ENCODE peak calls at places on chromosomes 13 and 19, in five cellular contexts. I, G, K, O and R are unnamed samples.

GRCh38 chr19:6023085-6023682 is 45.2 kb upstream of the RANBP3 start:
- DNase-seq in I (peak), G (no peak), K (peak), O (peak), R (no peak)

GRCh38 chr13:97231832-97232201 is 9.7 kb downstream of the MBNL2 start:
- DNase-seq in I (no peak), G (no peak), K (peak), O (no peak), R (no peak)

GRCh38 chr13:80716610-80717081 is 375.7 kb upstream of the SPRY2 start:
- DNase-seq in I (peak), G (no peak), K (no peak), O (peak), R (no peak)

GRCh38 chr13:79946556-79946955 is 394.4 kb downstream of the SPRY2 start:
- DNase-seq in I (no peak), G (no peak), K (no peak), O (no peak), R (no peak)

GRCh38 chr19:35351441-35352176 is 3.9 kb downstream of the FFAR1 start:
- DNase-seq in I (no peak), G (no peak), K (no peak), O (peak), R (no peak)

GRCh38 chr19:9037415-9038062 is 27.3 kb upstream of the MUC16 start:
- DNase-seq in I (no peak), G (no peak), K (no peak), O (no peak), R (no peak)

GRCh38 chr13:35785563-35786327 is 309.3 kb upstream of the MAB21L1 start:
- DNase-seq in I (no peak), G (no peak), K (no peak), O (no peak), R (no peak)

GRCh38 chr19:16836906-16837362 is 7.7 kb downstream of the SIN3B start:
- DNase-seq in I (no peak), G (no peak), K (no peak), O (no peak), R (no peak)

GRCh38 chr13:30918662-30919405 is 12.8 kb downstream of the MEDAG start:
- DNase-seq in I (peak), G (no peak), K (peak), O (no peak), R (no peak)

GRCh38 chr19:38735257-38735686 is 9.0 kb downstream of the CAPN12 start:
- DNase-seq in I (no peak), G (peak), K (no peak), O (peak), R (no peak)

GRCh38 chr13:56561327-56561726 is 579.4 kb upstream of the PRR20A start:
- DNase-seq in I (no peak), G (no peak), K (no peak), O (no peak), R (peak)
- TF ChIP-seq CTCF in I (no peak), G (peak), K (no peak), O (no peak), R (no peak)

DNA sequence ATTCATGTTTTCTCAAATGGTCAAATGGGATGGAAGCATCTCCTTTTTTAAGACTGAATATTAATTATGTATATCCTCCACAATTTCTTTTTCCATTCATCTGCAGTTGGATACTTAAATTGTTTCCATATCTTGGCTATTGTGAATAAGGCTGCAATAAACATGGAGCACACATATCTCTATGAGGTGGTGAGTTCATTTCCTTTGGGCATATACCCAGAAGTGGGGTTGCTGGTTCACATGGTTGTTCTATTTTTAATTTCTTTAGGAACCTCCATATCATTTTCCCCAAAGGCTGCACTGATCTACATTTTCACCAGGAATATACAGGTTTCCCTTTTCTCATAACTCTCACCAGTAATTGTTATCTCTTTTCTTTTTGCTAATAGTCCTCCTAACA is 566.3 kb downstream of the KCTD12 start:
- DNase-seq in I (no peak), G (no peak), K (no peak), O (no peak), R (no peak)
- TF ChIP-seq CTCF in I (no peak), G (no peak), K (no peak), O (no peak), R (no peak)

GRCh38 chr13:60265566-60265965 is 101.8 kb upstream of the DIAPH3 start:
- DNase-seq in I (no peak), G (no peak), K (no peak), O (no peak), R (no peak)

GRCh38 chr13:60258349-60258748 is 94.6 kb upstream of the DIAPH3 start:
- DNase-seq in I (no peak), G (peak), K (no peak), O (no peak), R (no peak)

GRCh38 chr13:60261432-60262351 is 98.0 kb upstream of the DIAPH3 start:
- DNase-seq in I (no peak), G (peak), K (no peak), O (no peak), R (no peak)

GRCh38 chr13:60260440-60260839 is 96.7 kb upstream of the DIAPH3 start:
- DNase-seq in I (no peak), G (peak), K (no peak), O (no peak), R (no peak)
- TF ChIP-seq CTCF in I (no peak), G (peak), K (no peak), O (no peak), R (peak)

DNA sequence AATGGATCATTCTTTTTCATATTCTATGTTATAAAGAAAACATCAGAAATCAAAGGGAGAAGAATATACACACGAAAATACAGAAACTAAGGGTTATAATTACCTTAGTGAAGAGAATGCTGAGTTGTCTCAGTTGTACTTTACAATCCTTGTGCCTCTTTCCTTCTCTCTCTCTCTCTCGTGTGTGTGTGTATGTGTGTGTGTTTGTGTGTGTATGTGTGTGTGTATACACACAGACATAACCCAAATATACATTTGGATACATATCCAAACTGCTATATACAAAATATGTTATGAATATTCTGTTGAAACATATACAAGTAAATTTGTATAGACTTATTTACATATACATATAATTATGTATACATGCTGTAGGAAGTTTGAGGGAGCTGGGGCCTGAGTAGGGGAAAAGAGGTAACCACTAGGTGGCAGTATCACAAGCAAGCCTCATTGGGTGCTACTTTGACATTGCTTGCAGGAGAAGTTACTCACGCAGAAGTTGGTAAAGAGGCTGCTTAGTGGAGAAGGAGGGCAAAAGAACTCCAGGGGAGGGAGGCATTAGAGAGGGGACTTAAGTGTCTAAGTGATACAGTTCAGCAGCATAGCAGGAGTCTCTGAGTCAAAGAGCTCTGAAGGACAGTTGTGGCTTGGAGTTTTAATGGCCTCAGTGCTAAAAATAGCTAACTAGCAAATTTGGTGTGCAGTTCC is 465.1 kb upstream of the PCDH20 start:
- DNase-seq in I (peak), G (peak), K (no peak), O (no peak), R (peak)
- TF ChIP-seq CTCF in I (peak), G (peak), K (peak), O (peak), R (peak)

GRCh38 chr19:42683917-42684513 is 56.3 kb downstream of the PSG3 start:
- DNase-seq in I (peak), G (no peak), K (peak), O (no peak), R (no peak)
- TF ChIP-seq CTCF in I (peak), G (peak), K (peak), O (peak), R (peak)

DNA sequence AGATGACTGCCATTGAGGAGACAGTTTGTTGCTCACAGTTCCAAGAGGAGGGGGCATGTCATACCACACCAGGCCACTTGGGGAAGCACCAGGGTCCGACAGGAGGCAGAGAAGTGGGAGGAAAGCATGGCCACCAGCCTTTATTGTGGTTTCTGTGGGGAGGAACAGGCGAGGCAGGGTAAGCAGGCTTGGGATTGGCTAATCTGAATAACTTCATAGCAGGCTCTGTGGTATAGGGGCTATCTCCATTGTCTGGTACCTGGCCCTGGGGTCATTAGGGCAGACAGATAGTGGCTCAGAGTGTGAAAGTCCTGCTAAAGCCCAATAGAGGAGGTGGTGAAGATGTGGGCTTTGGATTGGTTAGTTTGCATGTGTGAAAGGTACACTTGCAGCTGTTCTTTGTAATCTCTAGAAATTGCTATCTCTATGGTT is 35.5 kb downstream of the CBY2 start:
- DNase-seq in I (no peak), G (peak), K (no peak), O (no peak), R (no peak)
- TF ChIP-seq CTCF in I (peak), G (peak), K (no peak), O (no peak), R (peak)

DNA sequence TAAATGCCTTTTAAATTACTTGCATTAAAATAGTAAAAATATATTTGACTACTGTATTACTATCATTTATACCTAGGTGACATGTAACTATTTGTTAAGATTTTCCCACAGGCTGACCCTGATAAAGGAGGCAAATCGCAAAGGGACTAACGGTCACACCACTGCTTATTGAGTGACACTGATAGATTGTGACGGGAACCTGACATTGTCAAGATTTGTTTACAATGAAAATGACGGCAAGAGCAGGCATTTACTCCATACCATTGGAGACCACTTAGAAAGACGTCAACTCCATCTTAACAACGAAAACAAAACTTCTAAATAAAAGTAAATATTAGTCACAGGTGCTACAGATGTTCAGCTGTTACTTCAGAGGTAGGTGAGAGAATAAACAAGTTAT is 289.0 kb downstream of the DACH1 start:
- DNase-seq in I (no peak), G (no peak), K (no peak), O (no peak), R (no peak)
- TF ChIP-seq CTCF in I (no peak), G (no peak), K (no peak), O (no peak), R (no peak)

GRCh38 chr19:7351861-7352260 is 3.1 kb downstream of the ARHGEF18 start:
- DNase-seq in I (no peak), G (no peak), K (no peak), O (no peak), R (no peak)

GRCh38 chr19:7349961-7350711 is 1.4 kb downstream of the ARHGEF18 start:
- DNase-seq in I (no peak), G (no peak), K (no peak), O (peak), R (no peak)

GRCh38 chr19:7346488-7346971 is 2.2 kb upstream of the ARHGEF18 start:
- DNase-seq in I (no peak), G (no peak), K (no peak), O (peak), R (no peak)

GRCh38 chr19:7348587-7349230 is at the start of gene ARHGEF18:
- DNase-seq in I (no peak), G (no peak), K (no peak), O (peak), R (no peak)

DNA sequence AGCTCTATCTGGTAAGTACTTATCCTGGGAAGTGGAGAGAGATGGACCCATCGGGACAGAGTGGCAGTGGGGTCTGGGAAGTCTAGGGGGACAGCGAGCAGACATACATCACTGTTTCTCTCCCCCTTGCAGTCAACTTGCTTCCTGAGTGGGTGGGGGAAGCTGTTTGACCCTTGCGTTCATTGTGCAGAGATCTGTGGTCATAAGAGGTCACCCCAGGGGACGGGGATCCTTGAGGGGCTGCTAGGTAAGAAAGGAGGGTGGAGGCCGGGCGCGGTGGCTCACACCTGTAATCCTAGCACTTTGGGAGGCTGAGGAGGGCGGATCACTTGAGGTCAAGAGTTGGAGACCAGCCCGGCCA is 474 bp downstream of the ARHGEF18 start:
- DNase-seq in I (no peak), G (no peak), K (no peak), O (peak), R (no peak)
- TF ChIP-seq CTCF in I (no peak), G (no peak), K (no peak), O (no peak), R (no peak)

GRCh38 chr19:29771708-29772415 is 39.9 kb upstream of the CCNE1 start:
- DNase-seq in I (peak), G (peak), K (peak), O (peak), R (peak)
- TF ChIP-seq CTCF in I (peak), G (peak), K (peak), O (peak), R (peak)